ENCODE peak calls at places on chromosome 3, in six cellular contexts. N, G, F, D, S and R are unnamed samples.
A peak's percentile ranks its signal among the peaks of the same experiment; 100 is the strongest.

GRCh38 chr3:3799173-3800075 is at the start of gene LRRN1:
- DNase-seq in D (peak; percentile 3), N (peak; percentile 89), F (peak; percentile 3), S (peak; percentile 12), G (peak; percentile 73), R (peak; percentile 93)

GRCh38 chr3:24156466-24156865 is 211.4 kb downstream of the NR1D2 start:
- DNase-seq in F (no peak), S (no peak), D (peak; percentile 62), N (no peak), G (no peak), R (no peak)

GRCh38 chr3:168532135-168532534 is 436.4 kb upstream of the GOLIM4 start:
- DNase-seq in D (no peak), N (no peak), S (no peak), G (no peak), F (no peak), R (no peak)

GRCh38 chr3:43327184-43327950 is 41.0 kb downstream of the SNRK start:
- DNase-seq in S (no peak), D (no peak), N (no peak), F (no peak), G (no peak), R (peak; percentile 15)

GRCh38 chr3:123576119-123576518 is 8.7 kb downstream of the HACD2 start:
- DNase-seq in D (no peak), F (peak; percentile 18), G (no peak), N (no peak), S (no peak), R (no peak)

GRCh38 chr3:12194669-12195161 is 36.0 kb upstream of the TIMP4 start:
- DNase-seq in G (peak; percentile 83), D (peak; percentile 73), S (no peak), F (peak; percentile 86), N (no peak), R (peak; percentile 45)

GRCh38 chr3:66095295-66096001 is 56.7 kb upstream of the MAGI1 start:
- DNase-seq in N (no peak), G (no peak), S (no peak), F (no peak), D (no peak), R (no peak)

GRCh38 chr3:153400641-153401040 is 238.6 kb downstream of the RAP2B start:
- DNase-seq in F (no peak), S (no peak), N (no peak), D (no peak), G (no peak), R (no peak)

GRCh38 chr3:32456429-32457130 is 46.1 kb downstream of the CMTM6 start:
- DNase-seq in F (no peak), S (no peak), N (no peak), D (no peak), G (no peak), R (no peak)

GRCh38 chr3:21526461-21526860 is 224.5 kb downstream of the ZNF385D start:
- DNase-seq in F (no peak), S (no peak), N (no peak), D (no peak), G (no peak), R (no peak)

GRCh38 chr3:140093742-140094141 is 158.8 kb downstream of the CLSTN2 start:
- DNase-seq in F (no peak), D (no peak), S (no peak), N (no peak), G (peak; percentile 37), R (peak; percentile 62)

GRCh38 chr3:171890398-171890797 is 47.2 kb downstream of the TMEM212 start:
- DNase-seq in S (no peak), D (no peak), N (no peak), G (peak; percentile 30), F (no peak), R (no peak)

GRCh38 chr3:88150771-88151170 is 1.0 kb downstream of the C3orf38 start:
- DNase-seq in D (no peak), F (peak; percentile 28), S (no peak), N (no peak), G (no peak), R (no peak)

GRCh38 chr3:1798711-1799410 is 299.8 kb upstream of the CNTN4 start:
- DNase-seq in D (no peak), F (no peak), G (no peak), S (no peak), N (no peak), R (no peak)

GRCh38 chr3:116445291-116445841 is at the start of gene LSAMP:
- DNase-seq in F (no peak), G (no peak), S (no peak), N (peak; percentile 85), D (no peak), R (peak; percentile 69)

GRCh38 chr3:38140326-38141172 is 2.1 kb downstream of the MYD88 start:
- DNase-seq in D (no peak), S (no peak), G (no peak), F (no peak), N (no peak), R (no peak)

GRCh38 chr3:64539451-64540196 is 148.2 kb downstream of the ADAMTS9 start:
- DNase-seq in G (no peak), N (no peak), F (no peak), D (no peak), S (no peak), R (peak; percentile 55)

GRCh38 chr3:110397115-110397514 is 674.5 kb upstream of the NECTIN3 start:
- DNase-seq in F (no peak), G (no peak), N (no peak), S (no peak), D (no peak), R (no peak)

GRCh38 chr3:12235691-12236090 is 53.2 kb upstream of the PPARG start:
- DNase-seq in F (no peak), D (peak; percentile 16), N (no peak), G (no peak), S (no peak), R (no peak)

GRCh38 chr3:179750720-179751328 is 98.0 kb downstream of the USP13 start:
- DNase-seq in G (peak; percentile 27), D (no peak), N (no peak), S (peak; percentile 37), F (peak; percentile 17), R (peak; percentile 28)

GRCh38 chr3:64278631-64279030 is 53.4 kb upstream of the PRICKLE2 start:
- DNase-seq in D (no peak), N (no peak), G (no peak), S (no peak), F (no peak), R (no peak)

GRCh38 chr3:114299421-114299820 is 5.6 kb downstream of the TIGIT start:
- DNase-seq in S (no peak), D (peak; percentile 79), F (peak; percentile 43), G (peak; percentile 51), N (no peak), R (peak; percentile 11)

GRCh38 chr3:188510366-188510765 is 356.4 kb downstream of the LPP start:
- DNase-seq in F (no peak), G (peak; percentile 22), D (no peak), N (no peak), S (no peak), R (peak; percentile 19)

GRCh38 chr3:14836049-14836468 is 17.3 kb downstream of the FGD5 start:
- DNase-seq in S (no peak), G (no peak), F (no peak), N (no peak), D (no peak), R (no peak)

DNA sequence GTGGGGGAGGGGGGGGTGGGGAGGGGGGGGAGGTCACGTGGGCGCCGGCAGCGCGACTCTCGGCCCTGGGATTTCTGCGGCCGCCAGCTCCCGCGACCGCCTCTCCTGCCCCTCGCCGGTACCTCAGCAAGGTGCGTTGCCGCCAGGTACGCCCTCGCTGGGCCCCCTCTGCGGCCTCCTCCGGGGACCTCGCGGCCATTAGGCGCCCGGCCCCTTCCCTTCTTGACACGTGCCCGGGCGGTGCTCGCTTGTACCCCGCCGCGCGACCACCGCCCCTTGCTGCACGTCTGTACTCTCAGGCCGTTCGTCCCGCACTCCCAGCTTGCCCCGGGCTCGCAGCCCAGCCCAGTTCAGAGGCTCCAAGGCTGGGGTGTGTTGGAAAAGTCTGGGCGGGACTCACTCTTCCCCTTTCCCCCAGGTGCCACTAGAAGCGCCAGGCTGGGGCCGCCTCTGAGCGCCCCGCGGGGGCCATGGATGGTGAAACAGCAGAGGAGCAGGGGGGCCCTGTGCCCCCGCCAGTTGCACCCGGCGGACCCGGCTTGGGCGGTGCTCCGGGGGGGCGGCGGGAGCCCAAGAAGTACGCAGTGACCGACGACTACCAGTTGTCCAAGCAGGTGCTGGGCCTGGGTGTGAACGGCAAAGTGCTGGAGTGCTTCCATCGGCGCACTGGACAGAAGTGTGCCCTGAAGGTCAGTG is at the start of gene MAPKAPK3:
- DNase-seq in F (peak; percentile 28), S (peak; percentile 62), N (no peak), D (no peak), G (peak; percentile 37), R (peak; percentile 83)
- TF ChIP-seq CTCF in F (no peak), S (no peak), N (no peak), D (no peak), G (no peak), R (no peak)

DNA sequence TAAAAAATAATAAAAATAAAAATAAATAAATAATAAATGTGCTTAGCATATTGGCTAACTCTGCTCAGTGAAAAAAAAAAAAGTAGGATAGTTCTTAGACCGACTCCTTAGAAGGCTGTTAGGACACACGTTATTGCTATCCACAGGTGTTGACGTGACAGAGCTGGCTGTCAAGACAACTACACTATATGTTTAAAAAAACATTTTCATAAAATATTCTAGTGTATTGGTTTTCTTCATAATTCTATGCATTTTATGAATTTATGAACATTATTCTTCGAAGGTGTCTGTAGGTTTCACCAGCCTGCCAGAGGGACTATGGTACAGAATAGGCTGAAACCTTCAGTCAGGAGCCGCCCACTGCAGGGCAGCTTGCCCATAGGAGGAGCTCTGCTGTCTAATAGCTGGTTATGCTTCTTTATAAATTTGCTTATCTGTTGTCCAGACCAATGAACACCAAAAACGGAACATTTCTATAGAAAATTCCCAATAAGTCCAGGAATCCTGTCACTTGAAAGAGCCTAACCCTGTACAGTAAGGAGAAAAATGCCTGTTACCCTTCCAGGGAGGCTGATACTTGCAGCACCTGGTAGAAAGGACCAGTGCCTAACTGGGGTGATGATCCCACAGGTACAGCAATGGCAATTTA is 9.1 kb downstream of the TM4SF1 start:
- DNase-seq in N (no peak), S (no peak), D (no peak), F (no peak), G (peak; percentile 73), R (no peak)
- TF ChIP-seq CTCF in N (no peak), S (no peak), D (peak; percentile 19), F (no peak), G (no peak), R (no peak)

DNA sequence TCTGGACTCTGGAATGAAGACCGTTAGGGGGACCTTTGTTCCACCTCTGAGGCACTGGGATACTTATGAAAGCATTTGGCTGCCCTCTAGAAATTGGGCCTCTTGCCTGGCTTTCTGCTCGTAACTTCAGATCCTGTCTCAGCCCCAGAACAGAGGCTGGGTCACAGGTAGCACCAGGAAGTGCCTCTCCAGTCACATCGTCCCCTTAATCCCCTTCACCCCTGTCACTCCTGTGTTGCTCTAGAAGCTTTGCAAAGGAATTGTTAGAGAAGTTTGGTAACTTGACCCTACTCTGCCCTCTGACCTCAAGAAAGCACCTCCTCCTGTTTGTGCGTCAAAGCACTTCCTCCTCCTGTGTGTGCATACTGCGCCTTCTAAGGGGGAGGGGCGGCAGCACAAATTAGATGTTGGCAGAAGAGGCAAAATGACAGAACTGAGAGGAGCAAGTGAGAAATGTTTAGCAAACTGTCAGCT is 76.0 kb downstream of the LARS2 start:
- DNase-seq in N (peak; percentile 45), D (no peak), F (peak; percentile 10), G (no peak), S (peak; percentile 35), R (no peak)
- TF ChIP-seq CTCF in N (no peak), D (no peak), F (no peak), G (no peak), S (no peak), R (no peak)

GRCh38 chr3:77158701-77159100 is 118.8 kb downstream of the ROBO2 start:
- DNase-seq in G (no peak), N (no peak), F (no peak), S (no peak), D (no peak), R (no peak)

GRCh38 chr3:77161098-77161497 is 121.2 kb downstream of the ROBO2 start:
- DNase-seq in F (no peak), G (no peak), N (no peak), S (no peak), D (no peak), R (no peak)

GRCh38 chr3:77159182-77159581 is 119.3 kb downstream of the ROBO2 start:
- DNase-seq in S (no peak), N (no peak), F (no peak), D (no peak), G (no peak), R (no peak)
- TF ChIP-seq CTCF in S (no peak), N (no peak), F (no peak), D (no peak), G (no peak), R (no peak)